ENCODE peak calls at places on chromosomes 6 and 20, in nine cellular contexts. One of them, this sample, is unnamed.

GRCh38 chr6:152002306-152002705 is 194.8 kb downstream of the ESR1 start:
- DNase-seq in retinal pigment epithelial cell: no peak
- DNase-seq in GM06990: no peak
- DNase-seq in cardiac fibroblast: no peak
- DNase-seq in tibial nerve: no peak
- DNase-seq in AG10803: no peak
- DNase-seq in WERI-Rb-1: no peak
- DNase-seq in psoas muscle: no peak
- DNase-seq in mammary epithelial cell: no peak
- DNase-seq in this sample: no peak

GRCh38 chr20:13800728-13801134 is 15.9 kb downstream of the NDUFAF5 start:
- DNase-seq in cardiac fibroblast: peak; percentile 94
- DNase-seq in WERI-Rb-1: no peak
- DNase-seq in retinal pigment epithelial cell: peak; percentile 62
- DNase-seq in GM06990: no peak
- DNase-seq in AG10803: peak; percentile 98
- DNase-seq in mammary epithelial cell: peak; percentile 94
- DNase-seq in psoas muscle: peak; percentile 93
- DNase-seq in tibial nerve: peak; percentile 49
- DNase-seq in this sample: peak; percentile 91

GRCh38 chr20:18533978-18534644 is 26.4 kb downstream of the SEC23B start:
- DNase-seq in GM06990: no peak
- DNase-seq in retinal pigment epithelial cell: no peak
- DNase-seq in mammary epithelial cell: no peak
- DNase-seq in cardiac fibroblast: no peak
- DNase-seq in AG10803: no peak
- DNase-seq in WERI-Rb-1: no peak
- DNase-seq in tibial nerve: no peak
- DNase-seq in psoas muscle: no peak
- DNase-seq in this sample: no peak

GRCh38 chr20:47392015-47392720 is 35.7 kb upstream of the ZMYND8 start:
- DNase-seq in mammary epithelial cell: peak; percentile 97
- DNase-seq in cardiac fibroblast: peak; percentile 91
- DNase-seq in tibial nerve: no peak
- DNase-seq in retinal pigment epithelial cell: no peak
- DNase-seq in psoas muscle: no peak
- DNase-seq in WERI-Rb-1: no peak
- DNase-seq in GM06990: peak; percentile 57
- DNase-seq in AG10803: peak; percentile 89
- DNase-seq in this sample: peak; percentile 89

GRCh38 chr6:56954389-56955170 is at the start of gene BEND6:
- DNase-seq in psoas muscle: peak; percentile 62
- DNase-seq in WERI-Rb-1: peak; percentile 76
- DNase-seq in AG10803: peak; percentile 85
- DNase-seq in retinal pigment epithelial cell: no peak
- DNase-seq in tibial nerve: no peak
- DNase-seq in mammary epithelial cell: peak; percentile 67
- DNase-seq in GM06990: peak; percentile 79
- DNase-seq in cardiac fibroblast: peak; percentile 87
- DNase-seq in this sample: peak; percentile 85

GRCh38 chr6:67030861-67031260 is 1323.8 kb upstream of the EYS start:
- DNase-seq in cardiac fibroblast: no peak
- DNase-seq in retinal pigment epithelial cell: no peak
- DNase-seq in WERI-Rb-1: no peak
- DNase-seq in tibial nerve: no peak
- DNase-seq in mammary epithelial cell: no peak
- DNase-seq in GM06990: peak; percentile 1
- DNase-seq in psoas muscle: no peak
- DNase-seq in AG10803: no peak
- DNase-seq in this sample: no peak

GRCh38 chr6:16956371-16956770 is 145.5 kb upstream of the STMND1 start:
- DNase-seq in cardiac fibroblast: peak; percentile 64
- DNase-seq in GM06990: no peak
- DNase-seq in AG10803: no peak
- DNase-seq in WERI-Rb-1: no peak
- DNase-seq in retinal pigment epithelial cell: no peak
- DNase-seq in mammary epithelial cell: no peak
- DNase-seq in tibial nerve: no peak
- DNase-seq in psoas muscle: no peak
- DNase-seq in this sample: no peak

GRCh38 chr6:7765575-7766325 is 39.9 kb downstream of the BMP6 start:
- DNase-seq in GM06990: no peak
- DNase-seq in retinal pigment epithelial cell: no peak
- DNase-seq in AG10803: peak; percentile 59
- DNase-seq in tibial nerve: no peak
- DNase-seq in WERI-Rb-1: no peak
- DNase-seq in psoas muscle: no peak
- DNase-seq in mammary epithelial cell: no peak
- DNase-seq in cardiac fibroblast: no peak
- DNase-seq in this sample: peak; percentile 8

GRCh38 chr6:163200299-163201093 is 214.0 kb upstream of the QKI start:
- DNase-seq in retinal pigment epithelial cell: no peak
- DNase-seq in mammary epithelial cell: no peak
- DNase-seq in cardiac fibroblast: no peak
- DNase-seq in WERI-Rb-1: no peak
- DNase-seq in GM06990: no peak
- DNase-seq in AG10803: no peak
- DNase-seq in psoas muscle: no peak
- DNase-seq in tibial nerve: no peak
- DNase-seq in this sample: no peak

GRCh38 chr6:114367315-114367961 is 24.6 kb upstream of the HS3ST5 start:
- DNase-seq in retinal pigment epithelial cell: no peak
- DNase-seq in cardiac fibroblast: no peak
- DNase-seq in mammary epithelial cell: no peak
- DNase-seq in WERI-Rb-1: no peak
- DNase-seq in tibial nerve: no peak
- DNase-seq in psoas muscle: no peak
- DNase-seq in GM06990: no peak
- DNase-seq in AG10803: no peak
- DNase-seq in this sample: no peak

GRCh38 chr6:90739339-90739738 is 152.5 kb upstream of the MAP3K7 start:
- DNase-seq in AG10803: no peak
- DNase-seq in retinal pigment epithelial cell: no peak
- DNase-seq in GM06990: no peak
- DNase-seq in WERI-Rb-1: no peak
- DNase-seq in tibial nerve: no peak
- DNase-seq in mammary epithelial cell: no peak
- DNase-seq in psoas muscle: no peak
- DNase-seq in cardiac fibroblast: no peak
- DNase-seq in this sample: no peak

GRCh38 chr6:19210849-19211590 is 626.1 kb upstream of the ID4 start:
- DNase-seq in mammary epithelial cell: no peak
- DNase-seq in GM06990: no peak
- DNase-seq in tibial nerve: no peak
- DNase-seq in cardiac fibroblast: no peak
- DNase-seq in retinal pigment epithelial cell: no peak
- DNase-seq in WERI-Rb-1: peak; percentile 91
- DNase-seq in AG10803: no peak
- DNase-seq in psoas muscle: no peak
- DNase-seq in this sample: no peak
- TF ChIP-seq CTCF in mammary epithelial cell: no peak
- TF ChIP-seq CTCF in GM06990: peak; percentile 40
- TF ChIP-seq CTCF in tibial nerve: no peak
- TF ChIP-seq CTCF in cardiac fibroblast: no peak
- TF ChIP-seq CTCF in retinal pigment epithelial cell: peak; percentile 26
- TF ChIP-seq CTCF in WERI-Rb-1: peak; percentile 85
- TF ChIP-seq CTCF in AG10803: no peak
- TF ChIP-seq CTCF in psoas muscle: peak; percentile 14
- TF ChIP-seq CTCF in this sample: no peak

GRCh38 chr6:21767891-21768659 is 174.5 kb downstream of the SOX4 start:
- DNase-seq in retinal pigment epithelial cell: peak; percentile 63
- DNase-seq in tibial nerve: no peak
- DNase-seq in AG10803: peak; percentile 76
- DNase-seq in psoas muscle: no peak
- DNase-seq in mammary epithelial cell: peak; percentile 59
- DNase-seq in GM06990: no peak
- DNase-seq in cardiac fibroblast: peak; percentile 61
- DNase-seq in WERI-Rb-1: no peak
- DNase-seq in this sample: peak; percentile 75

GRCh38 chr6:21772467-21772866 is 178.9 kb downstream of the SOX4 start:
- DNase-seq in WERI-Rb-1: no peak
- DNase-seq in mammary epithelial cell: no peak
- DNase-seq in psoas muscle: no peak
- DNase-seq in tibial nerve: no peak
- DNase-seq in GM06990: no peak
- DNase-seq in retinal pigment epithelial cell: no peak
- DNase-seq in AG10803: no peak
- DNase-seq in cardiac fibroblast: no peak
- DNase-seq in this sample: no peak

GRCh38 chr6:21769973-21770372 is 176.4 kb downstream of the SOX4 start:
- DNase-seq in psoas muscle: no peak
- DNase-seq in AG10803: no peak
- DNase-seq in mammary epithelial cell: no peak
- DNase-seq in WERI-Rb-1: no peak
- DNase-seq in cardiac fibroblast: no peak
- DNase-seq in retinal pigment epithelial cell: no peak
- DNase-seq in tibial nerve: no peak
- DNase-seq in GM06990: no peak
- DNase-seq in this sample: no peak

GRCh38 chr6:21771626-21772320 is 178.2 kb downstream of the SOX4 start:
- DNase-seq in WERI-Rb-1: no peak
- DNase-seq in AG10803: no peak
- DNase-seq in GM06990: no peak
- DNase-seq in tibial nerve: no peak
- DNase-seq in cardiac fibroblast: peak; percentile 31
- DNase-seq in retinal pigment epithelial cell: no peak
- DNase-seq in mammary epithelial cell: no peak
- DNase-seq in psoas muscle: no peak
- DNase-seq in this sample: no peak

DNA sequence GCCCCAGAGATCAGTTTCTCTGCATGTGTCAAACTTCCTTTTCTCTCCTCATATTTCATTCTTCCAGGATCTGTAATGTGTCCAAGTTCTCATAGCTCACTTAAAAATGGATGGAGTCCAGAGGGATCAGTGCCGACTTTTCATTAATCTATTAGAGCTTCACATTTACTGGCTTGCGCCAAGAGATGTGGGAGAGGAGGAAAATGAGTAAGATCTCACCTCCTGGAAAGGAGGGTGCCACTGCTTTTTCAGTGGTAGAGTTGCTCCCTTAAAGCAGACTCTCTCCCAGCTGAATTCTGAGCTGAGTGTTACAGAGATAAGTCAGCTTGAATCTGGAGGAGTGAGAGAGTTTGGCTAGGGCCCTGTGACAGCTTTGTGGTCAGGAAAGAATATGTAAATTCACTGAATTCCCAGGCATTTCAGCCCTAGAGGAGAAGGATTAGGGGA is 175.9 kb downstream of the SOX4 start:
- DNase-seq in psoas muscle: no peak
- DNase-seq in mammary epithelial cell: peak; percentile 59
- DNase-seq in WERI-Rb-1: no peak
- DNase-seq in cardiac fibroblast: peak; percentile 98
- DNase-seq in AG10803: peak; percentile 88
- DNase-seq in retinal pigment epithelial cell: peak; percentile 92
- DNase-seq in GM06990: no peak
- DNase-seq in tibial nerve: no peak
- DNase-seq in this sample: peak; percentile 90
- H3K4me3 ChIP-seq in psoas muscle: no peak overlapping the region
- H3K4me3 ChIP-seq in mammary epithelial cell: no peak overlapping the region
- H3K4me3 ChIP-seq in WERI-Rb-1: no peak overlapping the region
- H3K4me3 ChIP-seq in cardiac fibroblast: no peak overlapping the region
- H3K4me3 ChIP-seq in AG10803: no peak overlapping the region
- H3K4me3 ChIP-seq in retinal pigment epithelial cell: no peak overlapping the region
- H3K4me3 ChIP-seq in GM06990: no peak overlapping the region
- H3K4me3 ChIP-seq in tibial nerve: no peak overlapping the region
- H3K4me3 ChIP-seq in this sample: no peak overlapping the region

GRCh38 chr6:83509416-83509815 is 2.9 kb upstream of the PRSS35 start:
- DNase-seq in GM06990: no peak
- DNase-seq in AG10803: no peak
- DNase-seq in tibial nerve: no peak
- DNase-seq in cardiac fibroblast: peak; percentile 12
- DNase-seq in psoas muscle: no peak
- DNase-seq in WERI-Rb-1: no peak
- DNase-seq in mammary epithelial cell: no peak
- DNase-seq in retinal pigment epithelial cell: no peak
- DNase-seq in this sample: no peak

GRCh38 chr6:83517500-83517899 is 5.2 kb downstream of the PRSS35 start:
- DNase-seq in tibial nerve: no peak
- DNase-seq in psoas muscle: no peak
- DNase-seq in mammary epithelial cell: no peak
- DNase-seq in AG10803: no peak
- DNase-seq in cardiac fibroblast: no peak
- DNase-seq in retinal pigment epithelial cell: no peak
- DNase-seq in GM06990: no peak
- DNase-seq in WERI-Rb-1: no peak
- DNase-seq in this sample: no peak

GRCh38 chr6:83514877-83515466 is 2.6 kb downstream of the PRSS35 start:
- DNase-seq in AG10803: peak; percentile 62
- DNase-seq in GM06990: no peak
- DNase-seq in WERI-Rb-1: peak; percentile 26
- DNase-seq in cardiac fibroblast: peak; percentile 80
- DNase-seq in retinal pigment epithelial cell: no peak
- DNase-seq in mammary epithelial cell: peak; percentile 48
- DNase-seq in psoas muscle: no peak
- DNase-seq in tibial nerve: no peak
- DNase-seq in this sample: peak; percentile 68

GRCh38 chr6:83511901-83512681 is at the start of gene PRSS35:
- DNase-seq in AG10803: peak; percentile 40
- DNase-seq in WERI-Rb-1: peak; percentile 72
- DNase-seq in psoas muscle: peak; percentile 36
- DNase-seq in tibial nerve: no peak
- DNase-seq in retinal pigment epithelial cell: no peak
- DNase-seq in GM06990: peak; percentile 28
- DNase-seq in cardiac fibroblast: peak; percentile 59
- DNase-seq in mammary epithelial cell: peak; percentile 40
- DNase-seq in this sample: peak; percentile 56
- TF ChIP-seq CTCF in AG10803: peak; percentile 82
- TF ChIP-seq CTCF in WERI-Rb-1: peak; percentile 93
- TF ChIP-seq CTCF in psoas muscle: peak; percentile 41
- TF ChIP-seq CTCF in tibial nerve: peak; percentile 64
- TF ChIP-seq CTCF in retinal pigment epithelial cell: peak; percentile 92
- TF ChIP-seq CTCF in GM06990: peak; percentile 66
- TF ChIP-seq CTCF in cardiac fibroblast: peak; percentile 84
- TF ChIP-seq CTCF in mammary epithelial cell: peak; percentile 89
- TF ChIP-seq CTCF in this sample: peak; percentile 89

GRCh38 chr6:77468939-77469338 is 5.6 kb upstream of the HTR1B start:
- DNase-seq in psoas muscle: no peak
- DNase-seq in GM06990: no peak
- DNase-seq in cardiac fibroblast: no peak
- DNase-seq in tibial nerve: no peak
- DNase-seq in AG10803: no peak
- DNase-seq in mammary epithelial cell: no peak
- DNase-seq in retinal pigment epithelial cell: no peak
- DNase-seq in WERI-Rb-1: no peak
- DNase-seq in this sample: no peak

GRCh38 chr6:77463308-77463880 is at the start of gene HTR1B:
- DNase-seq in GM06990: no peak
- DNase-seq in cardiac fibroblast: no peak
- DNase-seq in AG10803: no peak
- DNase-seq in mammary epithelial cell: peak; percentile 56
- DNase-seq in psoas muscle: no peak
- DNase-seq in retinal pigment epithelial cell: no peak
- DNase-seq in tibial nerve: no peak
- DNase-seq in WERI-Rb-1: no peak
- DNase-seq in this sample: peak; percentile 63

GRCh38 chr6:77466055-77467028 is 3.1 kb upstream of the HTR1B start:
- DNase-seq in WERI-Rb-1: peak; percentile 32
- DNase-seq in GM06990: peak; percentile 27
- DNase-seq in tibial nerve: no peak
- DNase-seq in cardiac fibroblast: peak; percentile 80
- DNase-seq in retinal pigment epithelial cell: peak; percentile 42
- DNase-seq in psoas muscle: peak; percentile 13
- DNase-seq in mammary epithelial cell: peak; percentile 61
- DNase-seq in AG10803: peak; percentile 70
- DNase-seq in this sample: peak; percentile 79

GRCh38 chr6:77463881-77464867 is 883 bp upstream of the HTR1B start:
- DNase-seq in cardiac fibroblast: no peak
- DNase-seq in psoas muscle: peak; percentile 6
- DNase-seq in tibial nerve: no peak
- DNase-seq in WERI-Rb-1: peak; percentile 29
- DNase-seq in AG10803: no peak
- DNase-seq in mammary epithelial cell: no peak
- DNase-seq in retinal pigment epithelial cell: no peak
- DNase-seq in GM06990: no peak
- DNase-seq in this sample: peak; percentile 35

GRCh38 chr6:77467038-77467437 is 3.7 kb upstream of the HTR1B start:
- DNase-seq in psoas muscle: no peak
- DNase-seq in mammary epithelial cell: peak; percentile 88
- DNase-seq in WERI-Rb-1: no peak
- DNase-seq in tibial nerve: no peak
- DNase-seq in cardiac fibroblast: peak; percentile 38
- DNase-seq in retinal pigment epithelial cell: no peak
- DNase-seq in GM06990: no peak
- DNase-seq in AG10803: no peak
- DNase-seq in this sample: peak; percentile 38
- H3K4me3 ChIP-seq in psoas muscle: peak overlapping the region; percentile 59
- H3K4me3 ChIP-seq in mammary epithelial cell: peak overlapping the region; percentile 53
- H3K4me3 ChIP-seq in WERI-Rb-1: no peak overlapping the region
- H3K4me3 ChIP-seq in tibial nerve: peak overlapping the region; percentile 51
- H3K4me3 ChIP-seq in cardiac fibroblast: peak overlapping the region; percentile 56
- H3K4me3 ChIP-seq in retinal pigment epithelial cell: peak overlapping the region; percentile 87
- H3K4me3 ChIP-seq in GM06990: no peak overlapping the region
- H3K4me3 ChIP-seq in AG10803: peak overlapping the region; percentile 78
- H3K4me3 ChIP-seq in this sample: peak overlapping the region; percentile 63